ENCODE peak calls at places on chromosomes 12 and 14, in eight cellular contexts. One of them, this sample, is unnamed.
A peak's percentile ranks its signal among the peaks of the same experiment; 100 is the strongest.

GRCh38 chr12:124694846-124695497 is 127.6 kb upstream of the NCOR2 start:
- DNase-seq in lower leg skin: no peak
- DNase-seq in AG10803: peak; percentile 85
- DNase-seq in osteocyte: no peak
- DNase-seq in dorsolateral prefrontal cortex: no peak
- DNase-seq in GM13976: no peak
- DNase-seq in Calu3: peak; percentile 36
- DNase-seq in A549: no peak
- DNase-seq in this sample: no peak

GRCh38 chr14:74826574-74826973 is 49.4 kb downstream of the PROX2 start:
- DNase-seq in lower leg skin: no peak
- DNase-seq in AG10803: no peak
- DNase-seq in osteocyte: no peak
- DNase-seq in dorsolateral prefrontal cortex: no peak
- DNase-seq in A549: no peak
- DNase-seq in Calu3: no peak
- DNase-seq in GM13976: no peak
- DNase-seq in this sample: no peak

GRCh38 chr12:119668315-119668651 is 350 bp downstream of the PRKAB1 start:
- DNase-seq in GM13976: peak; percentile 30
- DNase-seq in lower leg skin: no peak
- DNase-seq in A549: no peak
- DNase-seq in dorsolateral prefrontal cortex: no peak
- DNase-seq in Calu3: no peak
- DNase-seq in AG10803: peak; percentile 25
- DNase-seq in osteocyte: no peak
- DNase-seq in this sample: no peak

GRCh38 chr12:44403185-44403584 is 472.9 kb downstream of the NELL2 start:
- DNase-seq in dorsolateral prefrontal cortex: no peak
- DNase-seq in AG10803: no peak
- DNase-seq in osteocyte: no peak
- DNase-seq in GM13976: no peak
- DNase-seq in lower leg skin: no peak
- DNase-seq in Calu3: no peak
- DNase-seq in A549: no peak
- DNase-seq in this sample: no peak

GRCh38 chr12:74317078-74317581 is 220.5 kb upstream of the ATXN7L3B start:
- DNase-seq in dorsolateral prefrontal cortex: peak; percentile 36
- DNase-seq in osteocyte: no peak
- DNase-seq in lower leg skin: no peak
- DNase-seq in GM13976: no peak
- DNase-seq in Calu3: peak; percentile 52
- DNase-seq in A549: peak; percentile 75
- DNase-seq in AG10803: no peak
- DNase-seq in this sample: no peak

GRCh38 chr12:32686340-32686739 is 7.2 kb downstream of the DNM1L start:
- DNase-seq in osteocyte: no peak
- DNase-seq in dorsolateral prefrontal cortex: no peak
- DNase-seq in AG10803: no peak
- DNase-seq in Calu3: no peak
- DNase-seq in A549: no peak
- DNase-seq in lower leg skin: no peak
- DNase-seq in GM13976: no peak
- DNase-seq in this sample: no peak

GRCh38 chr12:119869720-119870119 is 7.4 kb downstream of the CIT start:
- DNase-seq in GM13976: no peak
- DNase-seq in dorsolateral prefrontal cortex: no peak
- DNase-seq in AG10803: peak; percentile 96
- DNase-seq in lower leg skin: no peak
- DNase-seq in A549: peak; percentile 77
- DNase-seq in Calu3: no peak
- DNase-seq in osteocyte: no peak
- DNase-seq in this sample: no peak

GRCh38 chr12:108666326-108666995 is 32.8 kb upstream of the SELPLG start:
- DNase-seq in Calu3: no peak
- DNase-seq in AG10803: peak; percentile 77
- DNase-seq in A549: no peak
- DNase-seq in dorsolateral prefrontal cortex: no peak
- DNase-seq in lower leg skin: peak; percentile 90
- DNase-seq in osteocyte: no peak
- DNase-seq in GM13976: no peak
- DNase-seq in this sample: no peak

GRCh38 chr12:104152691-104153241 is 14.8 kb upstream of the NFYB start:
- DNase-seq in osteocyte: no peak
- DNase-seq in GM13976: no peak
- DNase-seq in AG10803: no peak
- DNase-seq in Calu3: no peak
- DNase-seq in A549: no peak
- DNase-seq in lower leg skin: no peak
- DNase-seq in dorsolateral prefrontal cortex: no peak
- DNase-seq in this sample: no peak

GRCh38 chr12:98671459-98671858 is 26.4 kb downstream of the APAF1 start:
- DNase-seq in GM13976: no peak
- DNase-seq in dorsolateral prefrontal cortex: no peak
- DNase-seq in A549: no peak
- DNase-seq in AG10803: no peak
- DNase-seq in lower leg skin: no peak
- DNase-seq in Calu3: peak; percentile 8
- DNase-seq in osteocyte: no peak
- DNase-seq in this sample: no peak

GRCh38 chr12:92886131-92886530 is 43.0 kb downstream of the EEA1 start:
- DNase-seq in lower leg skin: no peak
- DNase-seq in A549: no peak
- DNase-seq in GM13976: no peak
- DNase-seq in dorsolateral prefrontal cortex: no peak
- DNase-seq in AG10803: no peak
- DNase-seq in Calu3: no peak
- DNase-seq in osteocyte: no peak
- DNase-seq in this sample: no peak

GRCh38 chr14:60349663-60350365 is 100.8 kb downstream of the PPM1A start:
- DNase-seq in A549: peak; percentile 58
- DNase-seq in AG10803: peak; percentile 56
- DNase-seq in dorsolateral prefrontal cortex: no peak
- DNase-seq in GM13976: peak; percentile 58
- DNase-seq in osteocyte: no peak
- DNase-seq in lower leg skin: no peak
- DNase-seq in Calu3: peak; percentile 31
- DNase-seq in this sample: no peak

GRCh38 chr14:71636820-71637471 is 295.3 kb upstream of the RGS6 start:
- DNase-seq in AG10803: no peak
- DNase-seq in lower leg skin: no peak
- DNase-seq in A549: no peak
- DNase-seq in GM13976: no peak
- DNase-seq in osteocyte: no peak
- DNase-seq in Calu3: no peak
- DNase-seq in dorsolateral prefrontal cortex: no peak
- DNase-seq in this sample: no peak

GRCh38 chr14:24246765-24247212 is 4.4 kb upstream of the TINF2 start:
- DNase-seq in dorsolateral prefrontal cortex: no peak
- DNase-seq in GM13976: peak; percentile 71
- DNase-seq in Calu3: no peak
- DNase-seq in osteocyte: no peak
- DNase-seq in AG10803: no peak
- DNase-seq in lower leg skin: peak; percentile 49
- DNase-seq in A549: no peak
- DNase-seq in this sample: no peak

GRCh38 chr14:84144166-84144565 is 1385.8 kb upstream of the FLRT2 start:
- DNase-seq in Calu3: no peak
- DNase-seq in GM13976: no peak
- DNase-seq in A549: no peak
- DNase-seq in AG10803: no peak
- DNase-seq in lower leg skin: no peak
- DNase-seq in osteocyte: no peak
- DNase-seq in dorsolateral prefrontal cortex: no peak
- DNase-seq in this sample: no peak

GRCh38 chr12:29763301-29763683 is 20.4 kb downstream of the TMTC1 start:
- DNase-seq in GM13976: no peak
- DNase-seq in A549: no peak
- DNase-seq in dorsolateral prefrontal cortex: no peak
- DNase-seq in AG10803: no peak
- DNase-seq in lower leg skin: no peak
- DNase-seq in osteocyte: no peak
- DNase-seq in Calu3: no peak
- DNase-seq in this sample: no peak

GRCh38 chr14:97120204-97121120 is 323.3 kb downstream of the VRK1 start:
- DNase-seq in A549: no peak
- DNase-seq in AG10803: no peak
- DNase-seq in dorsolateral prefrontal cortex: no peak
- DNase-seq in GM13976: no peak
- DNase-seq in lower leg skin: peak; percentile 50
- DNase-seq in osteocyte: no peak
- DNase-seq in Calu3: no peak
- DNase-seq in this sample: no peak

GRCh38 chr12:47808049-47808448 is 11.7 kb downstream of the HDAC7 start:
- DNase-seq in Calu3: no peak
- DNase-seq in AG10803: no peak
- DNase-seq in dorsolateral prefrontal cortex: no peak
- DNase-seq in lower leg skin: no peak
- DNase-seq in osteocyte: no peak
- DNase-seq in GM13976: peak; percentile 76
- DNase-seq in A549: no peak
- DNase-seq in this sample: no peak

GRCh38 chr14:22994762-22995275 is 12.5 kb upstream of the AJUBA start:
- DNase-seq in osteocyte: no peak
- DNase-seq in AG10803: peak; percentile 58
- DNase-seq in lower leg skin: peak; percentile 70
- DNase-seq in A549: peak; percentile 40
- DNase-seq in Calu3: no peak
- DNase-seq in GM13976: peak; percentile 57
- DNase-seq in dorsolateral prefrontal cortex: no peak
- DNase-seq in this sample: no peak

GRCh38 chr14:48086516-48086915 is 411.1 kb upstream of the MDGA2 start:
- DNase-seq in osteocyte: no peak
- DNase-seq in lower leg skin: no peak
- DNase-seq in GM13976: no peak
- DNase-seq in dorsolateral prefrontal cortex: no peak
- DNase-seq in A549: no peak
- DNase-seq in AG10803: no peak
- DNase-seq in Calu3: no peak
- DNase-seq in this sample: no peak
- TF ChIP-seq CTCF in osteocyte: no peak
- TF ChIP-seq CTCF in lower leg skin: no peak
- TF ChIP-seq CTCF in GM13976: no peak
- TF ChIP-seq CTCF in dorsolateral prefrontal cortex: no peak
- TF ChIP-seq CTCF in A549: no peak
- TF ChIP-seq CTCF in AG10803: no peak
- TF ChIP-seq CTCF in Calu3: no peak
- TF ChIP-seq CTCF in this sample: no peak

GRCh38 chr12:19003987-19004619 is 125.4 kb upstream of the PLEKHA5 start:
- DNase-seq in GM13976: no peak
- DNase-seq in AG10803: no peak
- DNase-seq in Calu3: no peak
- DNase-seq in lower leg skin: no peak
- DNase-seq in osteocyte: no peak
- DNase-seq in A549: no peak
- DNase-seq in dorsolateral prefrontal cortex: no peak
- DNase-seq in this sample: no peak

GRCh38 chr12:19008102-19008501 is 121.4 kb upstream of the PLEKHA5 start:
- DNase-seq in osteocyte: no peak
- DNase-seq in GM13976: no peak
- DNase-seq in AG10803: no peak
- DNase-seq in dorsolateral prefrontal cortex: no peak
- DNase-seq in A549: no peak
- DNase-seq in lower leg skin: no peak
- DNase-seq in Calu3: no peak
- DNase-seq in this sample: no peak

GRCh38 chr12:19005257-19005801 is 124.2 kb upstream of the PLEKHA5 start:
- DNase-seq in lower leg skin: no peak
- DNase-seq in A549: no peak
- DNase-seq in Calu3: no peak
- DNase-seq in dorsolateral prefrontal cortex: no peak
- DNase-seq in GM13976: no peak
- DNase-seq in AG10803: no peak
- DNase-seq in osteocyte: no peak
- DNase-seq in this sample: no peak

GRCh38 chr12:19010087-19010486 is 119.4 kb upstream of the PLEKHA5 start:
- DNase-seq in AG10803: no peak
- DNase-seq in osteocyte: no peak
- DNase-seq in GM13976: no peak
- DNase-seq in A549: no peak
- DNase-seq in dorsolateral prefrontal cortex: no peak
- DNase-seq in lower leg skin: no peak
- DNase-seq in Calu3: no peak
- DNase-seq in this sample: no peak

GRCh38 chr12:19006626-19007025 is 122.9 kb upstream of the PLEKHA5 start:
- DNase-seq in lower leg skin: no peak
- DNase-seq in A549: no peak
- DNase-seq in Calu3: no peak
- DNase-seq in GM13976: no peak
- DNase-seq in dorsolateral prefrontal cortex: no peak
- DNase-seq in osteocyte: no peak
- DNase-seq in AG10803: peak; percentile 1
- DNase-seq in this sample: no peak
- TF ChIP-seq CTCF in lower leg skin: no peak
- TF ChIP-seq CTCF in A549: no peak
- TF ChIP-seq CTCF in Calu3: no peak
- TF ChIP-seq CTCF in GM13976: no peak
- TF ChIP-seq CTCF in dorsolateral prefrontal cortex: no peak
- TF ChIP-seq CTCF in osteocyte: no peak
- TF ChIP-seq CTCF in AG10803: no peak
- TF ChIP-seq CTCF in this sample: no peak

DNA sequence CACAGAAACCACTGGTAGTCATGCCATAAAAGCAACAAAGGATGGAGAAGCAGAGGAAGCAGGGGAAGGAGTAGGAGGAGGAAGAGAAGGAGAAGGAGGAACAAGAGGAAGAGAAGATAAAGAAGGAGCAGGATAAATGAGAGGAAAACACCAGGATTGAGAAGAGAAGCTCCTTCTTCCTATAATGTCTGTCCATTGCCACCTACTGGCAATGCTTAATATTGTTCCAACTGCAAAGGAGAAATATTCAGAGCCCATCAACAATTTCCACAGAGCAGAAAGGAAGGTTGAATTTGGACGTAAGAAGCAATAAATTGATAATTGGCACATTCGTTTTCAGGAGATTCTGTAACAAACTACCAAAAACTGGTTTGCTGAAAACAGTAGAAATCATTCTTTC is 898.4 kb downstream of the SLC16A7 start:
- DNase-seq in AG10803: peak; percentile 67
- DNase-seq in Calu3: peak; percentile 13
- DNase-seq in GM13976: no peak
- DNase-seq in A549: peak; percentile 52
- DNase-seq in lower leg skin: no peak
- DNase-seq in dorsolateral prefrontal cortex: no peak
- DNase-seq in osteocyte: no peak
- DNase-seq in this sample: no peak
- TF ChIP-seq CTCF in AG10803: peak; percentile 84
- TF ChIP-seq CTCF in Calu3: peak; percentile 59
- TF ChIP-seq CTCF in GM13976: peak; percentile 28
- TF ChIP-seq CTCF in A549: peak; percentile 59
- TF ChIP-seq CTCF in lower leg skin: no peak
- TF ChIP-seq CTCF in dorsolateral prefrontal cortex: peak; percentile 50
- TF ChIP-seq CTCF in osteocyte: peak; percentile 82
- TF ChIP-seq CTCF in this sample: peak; percentile 79

GRCh38 chr14:89773644-89774316 is 180.8 kb downstream of the EFCAB11 start:
- DNase-seq in lower leg skin: no peak
- DNase-seq in GM13976: peak; percentile 55
- DNase-seq in A549: peak; percentile 44
- DNase-seq in osteocyte: peak; percentile 79
- DNase-seq in dorsolateral prefrontal cortex: no peak
- DNase-seq in Calu3: peak; percentile 67
- DNase-seq in AG10803: no peak
- DNase-seq in this sample: no peak

GRCh38 chr14:89775161-89775560 is 179.4 kb downstream of the EFCAB11 start:
- DNase-seq in osteocyte: no peak
- DNase-seq in Calu3: no peak
- DNase-seq in dorsolateral prefrontal cortex: no peak
- DNase-seq in GM13976: no peak
- DNase-seq in lower leg skin: no peak
- DNase-seq in A549: no peak
- DNase-seq in AG10803: no peak
- DNase-seq in this sample: no peak

GRCh38 chr14:89779707-89780106 is 174.8 kb downstream of the EFCAB11 start:
- DNase-seq in lower leg skin: no peak
- DNase-seq in osteocyte: no peak
- DNase-seq in A549: no peak
- DNase-seq in GM13976: no peak
- DNase-seq in dorsolateral prefrontal cortex: no peak
- DNase-seq in AG10803: no peak
- DNase-seq in Calu3: no peak
- DNase-seq in this sample: no peak
- TF ChIP-seq CTCF in lower leg skin: no peak
- TF ChIP-seq CTCF in osteocyte: no peak
- TF ChIP-seq CTCF in A549: no peak
- TF ChIP-seq CTCF in GM13976: no peak
- TF ChIP-seq CTCF in dorsolateral prefrontal cortex: no peak
- TF ChIP-seq CTCF in AG10803: no peak
- TF ChIP-seq CTCF in Calu3: no peak
- TF ChIP-seq CTCF in this sample: no peak

This sample was measured in type B pancreatic cell.